ENCODE peak calls at places on chromosomes 16 and 17, in seven cellular contexts. I, N, J, W, H, K and T are unnamed samples. For H3K27me3, the result is how much of the 10 kb centered on the place peaks cover.

GRCh38 chr17:4858068-4858879 is 25.1 kb downstream of the MINK1 start:
- DNase-seq in I (no peak), N (no peak), J (no peak), W (no peak), H (no peak), K (peak), T (no peak)

GRCh38 chr16:27817038-27817437 is 246.5 kb downstream of the GSG1L start:
- DNase-seq in I (no peak), N (no peak), J (no peak), W (no peak), H (no peak), K (no peak), T (no peak)

GRCh38 chr17:17090642-17091103 is 48.4 kb downstream of the MPRIP start:
- DNase-seq in I (no peak), N (no peak), J (no peak), W (peak), H (no peak), K (no peak), T (no peak)

GRCh38 chr16:31332544-31332943 is 22.4 kb upstream of the ITGAX start:
- DNase-seq in I (no peak), N (no peak), J (no peak), W (no peak), H (no peak), K (no peak), T (no peak)

GRCh38 chr16:72060405-72060804 is 2.6 kb upstream of the HPR start:
- DNase-seq in I (no peak), N (no peak), J (no peak), W (no peak), H (no peak), K (no peak), T (no peak)

GRCh38 chr16:69443809-69444611 is 19.6 kb downstream of the CYB5B start:
- DNase-seq in I (no peak), N (peak), J (no peak), W (peak), H (peak), K (no peak), T (no peak)

GRCh38 chr16:1772362-1772907 is at the start of gene EME2:
- DNase-seq in I (peak), N (peak), J (no peak), W (no peak), H (no peak), K (no peak), T (peak)

GRCh38 chr17:82933006-82933310 is 93.1 kb upstream of the ZNF750 start:
- DNase-seq in I (no peak), N (no peak), J (no peak), W (peak), H (no peak), K (no peak), T (no peak)

GRCh38 chr17:46020023-46020735 is 21.1 kb downstream of the STH start:
- DNase-seq in I (no peak), N (peak), J (no peak), W (no peak), H (no peak), K (no peak), T (no peak)

GRCh38 chr17:36683387-36683786 is 82.0 kb downstream of the MRM1 start:
- DNase-seq in I (no peak), N (no peak), J (no peak), W (no peak), H (no peak), K (no peak), T (no peak)

GRCh38 chr16:85982563-85982939 is 83.6 kb downstream of the IRF8 start:
- DNase-seq in I (no peak), N (no peak), J (no peak), W (no peak), H (peak), K (no peak), T (no peak)
- H3K27me3 ChIP-seq in I (under half), N (under half), J (under half), W (under half), H (under half), K (under half), T (under half)

DNA sequence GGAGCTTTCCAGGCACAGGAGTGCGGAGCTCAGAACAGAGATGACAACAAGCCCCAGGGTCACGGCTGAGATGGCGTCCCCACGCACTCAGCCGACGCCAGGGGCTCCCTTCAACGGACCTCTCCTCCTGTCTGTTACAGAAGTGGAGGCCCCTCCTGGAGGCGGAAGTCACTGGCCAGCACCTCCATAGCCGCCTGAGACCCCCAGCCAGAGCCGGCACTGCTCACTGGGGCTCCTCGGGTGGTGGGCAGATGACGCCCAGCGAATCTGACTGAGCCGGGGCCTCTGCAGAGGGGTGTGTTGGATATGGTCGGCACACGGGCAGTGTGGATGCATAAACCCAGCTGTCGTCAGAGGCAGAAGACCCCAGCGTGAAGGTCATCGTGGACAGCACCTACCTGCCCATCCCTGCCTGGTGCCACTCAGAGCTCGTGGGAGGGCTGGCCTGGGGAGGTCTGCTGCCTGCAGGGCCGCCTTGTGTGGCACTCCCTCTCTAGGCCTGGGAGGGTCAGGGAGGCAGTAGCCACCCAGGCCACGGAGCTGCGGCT is 20.0 kb downstream of the NDUFAF8 start:
- DNase-seq in I (no peak), N (no peak), J (no peak), W (no peak), H (no peak), K (no peak), T (no peak)
- H3K27me3 ChIP-seq in I (under half), N (under half), J (under half), W (under half), H (under half), K (under half), T (under half)

DNA sequence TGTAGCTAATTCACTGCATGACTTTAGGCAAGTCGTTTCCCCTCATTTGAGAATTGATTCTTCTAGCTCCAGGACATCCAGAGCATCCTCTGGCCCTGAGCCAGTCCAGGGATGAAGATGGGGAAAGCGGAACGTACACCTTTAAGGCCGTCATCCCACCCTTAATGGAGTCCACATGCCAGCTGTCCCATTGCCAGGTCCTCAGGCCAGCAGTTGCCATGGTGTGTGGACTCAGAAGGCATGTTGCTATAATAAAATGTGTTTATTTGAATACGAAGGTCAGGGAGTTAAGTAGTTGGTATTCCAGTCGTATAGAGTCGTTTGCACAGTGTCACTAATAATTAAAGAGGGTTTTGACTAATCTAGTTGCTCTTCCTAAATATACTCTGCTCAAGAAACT is 30.4 kb downstream of the CCDC182 start:
- DNase-seq in I (no peak), N (no peak), J (no peak), W (no peak), H (no peak), K (no peak), T (no peak)
- H3K27me3 ChIP-seq in I (under half), N (under half), J (under half), W (under half), H (under half), K (under half), T (under half)

GRCh38 chr17:34368455-34369195 is 5.6 kb upstream of the CCL1 start:
- DNase-seq in I (no peak), N (no peak), J (no peak), W (no peak), H (no peak), K (no peak), T (no peak)

GRCh38 chr17:34366051-34366450 is 3.0 kb upstream of the CCL1 start:
- DNase-seq in I (no peak), N (no peak), J (no peak), W (no peak), H (no peak), K (no peak), T (no peak)

GRCh38 chr17:34366529-34367107 is 3.6 kb upstream of the CCL1 start:
- DNase-seq in I (no peak), N (no peak), J (no peak), W (no peak), H (no peak), K (no peak), T (no peak)

GRCh38 chr17:34369196-34369500 is 6.1 kb upstream of the CCL1 start:
- DNase-seq in I (no peak), N (no peak), J (no peak), W (no peak), H (no peak), K (no peak), T (no peak)

DNA sequence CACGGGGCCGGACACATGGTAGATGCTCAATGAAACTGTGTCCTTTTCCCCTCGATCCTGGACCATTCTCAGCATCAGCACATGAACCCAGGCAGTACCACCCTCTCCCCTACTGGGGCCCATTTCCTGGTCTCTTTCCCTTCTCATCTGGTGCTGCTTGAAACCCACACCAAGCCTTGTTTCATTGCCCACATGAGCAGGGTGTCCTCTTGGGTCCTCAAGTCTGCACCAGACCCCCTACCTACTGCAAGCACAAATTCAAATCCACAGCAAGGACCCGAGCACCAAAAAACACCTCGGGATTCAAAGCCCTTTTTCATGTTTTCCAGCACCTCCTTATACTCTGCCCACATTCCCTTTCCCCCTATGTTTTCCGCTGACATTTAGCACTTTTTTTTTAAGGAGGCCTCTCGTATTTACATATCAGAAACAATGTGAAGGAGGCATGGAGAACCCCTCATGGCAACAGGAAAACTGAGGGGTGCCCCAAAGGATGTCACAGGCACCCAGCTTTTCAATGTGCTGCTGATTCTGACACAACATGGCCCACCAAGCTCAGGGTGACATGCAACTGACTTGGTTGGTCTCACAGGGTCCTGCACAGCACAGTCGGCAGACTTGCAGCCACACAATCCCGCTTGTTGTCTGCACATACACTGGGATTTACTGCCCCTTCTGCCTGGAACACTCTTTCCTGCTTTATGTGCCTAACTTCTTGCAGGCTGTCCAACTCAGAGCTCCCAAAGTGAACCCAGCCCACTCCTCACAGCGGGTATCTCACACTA is 4.6 kb upstream of the CCL1 start:
- DNase-seq in I (no peak), N (no peak), J (no peak), W (no peak), H (no peak), K (no peak), T (no peak)
- H3K27me3 ChIP-seq in I (under half), N (under half), J (under half), W (under half), H (under half), K (under half), T (under half)

DNA sequence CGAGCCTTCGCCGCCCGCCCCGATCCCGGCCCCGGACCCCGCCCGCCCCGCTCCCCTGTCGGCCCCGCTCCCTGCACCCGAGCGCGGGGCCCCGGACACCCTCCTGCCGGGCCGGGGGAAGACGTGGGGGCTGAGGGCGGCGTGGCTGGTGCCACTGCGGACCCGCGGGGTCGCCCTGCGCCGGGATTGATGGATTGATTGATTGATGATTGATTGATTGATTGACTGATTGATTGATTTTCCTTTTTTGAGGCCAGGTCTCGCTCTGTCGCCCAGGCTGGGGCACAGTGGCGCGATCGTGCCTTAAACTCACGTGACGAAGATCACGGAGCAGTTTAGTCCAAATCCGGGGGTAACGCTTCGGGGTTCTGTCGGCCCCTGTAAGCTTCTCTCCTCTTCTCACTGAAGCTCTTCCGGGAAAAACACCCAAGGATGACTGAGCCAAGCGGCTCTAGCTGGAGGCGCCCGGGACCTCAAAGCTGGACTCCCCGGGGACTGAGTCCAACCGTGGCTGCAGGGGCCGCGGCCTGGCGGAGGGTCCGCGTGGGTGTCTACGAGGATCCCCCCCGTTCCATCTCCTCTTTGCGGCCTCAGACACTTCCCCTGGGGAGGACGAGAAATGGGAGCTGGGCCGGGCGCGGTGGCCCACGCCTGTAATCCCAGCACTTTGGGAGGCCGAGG is 40.2 kb upstream of the BHLHA9 start:
- DNase-seq in I (no peak), N (no peak), J (no peak), W (no peak), H (no peak), K (no peak), T (no peak)
- H3K27me3 ChIP-seq in I (under half), N (under half), J (under half), W (under half), H (under half), K (half or more), T (under half)

DNA sequence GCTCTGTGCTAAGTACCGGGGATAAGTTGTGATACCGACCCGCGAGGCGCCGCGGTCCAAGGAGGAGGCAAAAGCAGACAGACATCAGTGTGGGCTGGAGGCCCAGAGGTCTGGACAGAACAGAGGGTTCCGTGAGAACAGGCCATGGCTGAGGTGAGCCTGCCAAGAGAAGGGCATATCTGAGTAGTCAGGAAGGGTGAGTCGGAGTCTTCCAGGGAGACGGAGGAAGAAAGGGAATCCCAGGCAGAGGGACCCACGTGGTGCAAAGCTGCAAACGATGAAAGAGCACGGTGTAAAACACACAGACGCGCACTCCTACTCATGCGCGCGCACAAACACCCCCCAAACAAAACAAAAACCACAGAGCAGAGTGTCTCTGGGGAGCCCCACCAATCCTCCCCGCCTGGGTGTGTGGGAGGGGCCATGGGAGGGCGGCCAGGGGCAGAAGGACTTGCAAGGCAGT is 18.1 kb downstream of the RHBDL3 start:
- DNase-seq in I (peak), N (no peak), J (no peak), W (no peak), H (no peak), K (no peak), T (peak)
- H3K27me3 ChIP-seq in I (under half), N (under half), J (under half), W (under half), H (under half), K (under half), T (under half)